ENCODE peak calls at places on chromosomes 16 and 17, in six cellular contexts. P, N, J, A, V and M are unnamed samples. For H3K4me1, the result is how much of the 10 kb centered on the place peaks cover.

GRCh38 chr16:13923703-13924298 is 3.8 kb downstream of the ERCC4 start:
- DNase-seq in P (no peak), N (peak), J (no peak), A (no peak), V (no peak), M (peak)

GRCh38 chr17:64984776-64985521 is 65.7 kb upstream of the LRRC37A3 start:
- DNase-seq in P (peak), N (peak), J (peak), A (no peak), V (no peak), M (no peak)

GRCh38 chr16:72111653-72112451 is 18.2 kb downstream of the DHX38 start:
- DNase-seq in P (no peak), N (no peak), J (no peak), A (no peak), V (no peak), M (no peak)

GRCh38 chr17:76840443-76840767 is 27.8 kb upstream of the MGAT5B start:
- DNase-seq in P (no peak), N (no peak), J (no peak), A (no peak), V (no peak), M (no peak)

GRCh38 chr16:71311553-71312158 is 22.5 kb upstream of the CMTR2 start:
- DNase-seq in P (no peak), N (peak), J (no peak), A (no peak), V (no peak), M (peak)

GRCh38 chr17:15999974-16000827 is 577 bp downstream of the TTC19 start:
- DNase-seq in P (peak), N (peak), J (no peak), A (no peak), V (no peak), M (no peak)

GRCh38 chr16:23410176-23410575 is 42.8 kb downstream of the COG7 start:
- DNase-seq in P (no peak), N (no peak), J (no peak), A (no peak), V (no peak), M (no peak)

GRCh38 chr17:44219126-44219635 is 294 bp downstream of the UBTF start:
- DNase-seq in P (peak), N (peak), J (peak), A (peak), V (peak), M (peak)

GRCh38 chr17:8740486-8740885 is 4.2 kb downstream of the CCDC42 start:
- DNase-seq in P (no peak), N (no peak), J (peak), A (no peak), V (no peak), M (no peak)

GRCh38 chr17:72539981-72540897 is 419.4 kb downstream of the SOX9 start:
- DNase-seq in P (peak), N (peak), J (peak), A (peak), V (peak), M (peak)

GRCh38 chr16:75044800-75045361 is 46.1 kb downstream of the ZNRF1 start:
- DNase-seq in P (peak), N (peak), J (no peak), A (peak), V (no peak), M (no peak)

GRCh38 chr16:66647866-66648265 is 43.4 kb downstream of the CMTM3 start:
- DNase-seq in P (no peak), N (no peak), J (no peak), A (no peak), V (no peak), M (no peak)

GRCh38 chr16:1791943-1792812 is 1.3 kb downstream of the IGFALS start:
- DNase-seq in P (no peak), N (no peak), J (no peak), A (peak), V (no peak), M (no peak)

GRCh38 chr16:1790261-1790610 is 3.3 kb downstream of the IGFALS start:
- DNase-seq in P (no peak), N (no peak), J (no peak), A (no peak), V (no peak), M (no peak)

GRCh38 chr16:1791256-1791942 is 2.1 kb downstream of the IGFALS start:
- DNase-seq in P (peak), N (no peak), J (no peak), A (peak), V (no peak), M (no peak)

GRCh38 chr16:1789643-1790045 is 3.9 kb downstream of the IGFALS start:
- DNase-seq in P (no peak), N (no peak), J (no peak), A (no peak), V (no peak), M (no peak)

DNA sequence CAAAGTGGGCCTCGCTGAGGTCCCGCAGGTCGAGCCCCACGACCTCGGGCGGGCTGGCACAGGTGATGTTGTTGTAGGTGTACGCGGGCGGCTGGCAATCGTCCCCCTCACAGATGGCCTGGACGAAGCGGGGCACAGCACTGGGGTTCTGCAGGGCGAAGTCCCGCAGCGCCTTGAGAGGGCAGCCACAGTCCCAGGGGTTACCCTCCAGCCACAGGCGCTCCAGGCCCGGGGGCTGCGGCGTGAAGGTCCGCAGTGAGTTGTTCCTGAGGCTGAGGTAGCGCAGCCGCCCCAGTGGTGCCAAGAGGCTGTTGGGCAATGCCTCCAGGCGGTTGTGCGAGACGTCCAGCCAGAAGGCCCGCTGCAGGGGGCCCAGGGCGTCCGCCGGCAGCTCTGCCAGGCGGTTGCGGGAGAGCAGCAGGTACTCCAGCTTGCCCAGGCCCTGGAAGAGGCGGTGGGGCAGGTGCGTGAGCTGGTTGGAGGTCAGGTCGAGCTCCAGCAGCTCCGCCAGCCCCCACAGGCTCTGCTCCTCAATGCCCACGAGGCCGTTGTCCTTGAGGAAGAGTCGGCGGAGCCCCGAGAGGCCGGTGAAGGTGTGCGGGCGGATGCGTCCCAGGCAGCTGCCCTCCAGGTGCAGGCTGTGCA is 2.8 kb downstream of the IGFALS start:
- DNase-seq in P (peak), N (no peak), J (no peak), A (no peak), V (no peak), M (no peak)
- H3K4me1 ChIP-seq in P (under half), N (under half), J (under half), A (under half), V (under half), M (under half)

DNA sequence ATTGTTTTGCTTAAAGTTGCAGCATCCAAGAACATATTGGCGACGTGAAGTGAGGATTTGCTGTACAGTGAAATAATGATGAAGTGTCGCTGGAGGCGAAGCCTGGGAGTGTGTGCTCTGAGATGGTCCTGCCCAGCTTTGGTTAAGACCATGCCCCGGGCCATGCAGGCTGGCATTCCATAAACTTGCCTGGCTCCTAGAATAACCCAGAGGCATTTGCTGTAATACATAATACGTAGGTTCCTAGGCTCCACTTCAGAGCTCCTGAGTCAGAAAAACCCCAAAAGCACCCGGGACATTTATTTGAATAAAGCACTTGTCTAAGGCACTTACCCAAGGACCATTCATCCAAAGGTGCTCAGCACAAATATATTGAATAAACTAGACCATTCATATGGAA is 279.3 kb downstream of the ABCC12 start:
- DNase-seq in P (no peak), N (no peak), J (no peak), A (no peak), V (no peak), M (no peak)
- H3K4me3 ChIP-seq in P (no peak), N (no peak), J (no peak), A (no peak), V (no peak), M (no peak)

DNA sequence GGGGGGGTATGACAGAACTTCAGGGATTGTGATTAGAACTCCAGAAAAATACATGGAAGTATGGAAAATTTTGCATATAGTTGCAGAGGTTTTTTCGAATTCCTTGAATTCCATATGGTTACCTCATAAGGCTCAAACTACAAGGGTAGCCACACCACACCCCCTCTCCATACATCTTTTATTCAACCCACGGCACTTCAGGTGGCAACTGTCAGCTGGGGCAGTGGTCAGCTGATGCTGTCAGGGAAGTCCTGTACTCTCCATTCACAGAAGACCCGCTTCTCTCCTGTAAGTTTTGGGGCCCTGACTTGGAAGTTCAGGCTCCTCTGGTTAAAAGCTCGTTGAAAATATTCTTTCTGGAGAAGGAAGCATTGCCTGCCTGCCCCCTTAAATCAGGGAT is 57.5 kb upstream of the CLEC19A start:
- DNase-seq in P (no peak), N (no peak), J (no peak), A (no peak), V (no peak), M (no peak)
- H3K27ac ChIP-seq in P (no peak), N (no peak), J (no peak), A (no peak), V (peak), M (no peak)

DNA sequence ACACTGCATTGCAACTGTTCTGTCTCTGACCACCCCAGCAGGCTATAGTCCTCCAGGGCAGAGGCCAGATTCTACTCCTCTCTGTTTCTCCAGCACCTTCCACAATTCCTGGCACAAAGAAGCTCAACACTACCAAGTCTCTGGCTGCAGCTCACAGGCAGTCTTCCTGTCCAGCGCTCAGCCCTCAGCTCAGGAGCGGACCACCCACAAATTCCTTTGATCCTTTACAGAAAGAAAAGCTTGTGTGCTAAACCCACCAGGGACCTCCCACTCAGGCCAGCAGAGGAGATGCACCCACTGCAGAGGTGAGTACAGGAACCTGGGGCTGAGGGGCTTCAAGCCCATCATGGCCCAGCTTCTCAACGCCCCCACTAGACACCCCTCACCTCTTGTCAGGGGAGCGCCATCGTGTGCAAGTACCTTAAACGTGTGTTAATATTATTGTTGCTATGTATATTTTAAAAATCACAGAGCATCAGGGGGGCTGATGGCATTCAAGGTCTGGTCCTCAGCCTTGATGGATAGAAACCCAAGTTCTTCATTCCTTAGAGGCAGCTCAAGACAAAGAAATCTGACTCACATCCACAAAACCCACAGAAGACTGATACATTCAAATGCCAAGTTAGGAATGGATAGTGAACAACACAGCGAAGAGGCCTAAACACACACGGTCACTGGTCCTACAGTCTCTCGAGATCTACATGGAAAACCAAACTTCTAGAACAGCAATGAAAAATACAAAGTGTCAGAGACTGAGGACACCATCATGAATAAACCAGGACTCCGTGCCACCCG is 8.4 kb downstream of the HSDL1 start:
- DNase-seq in P (no peak), N (no peak), J (no peak), A (no peak), V (no peak), M (peak)
- H3K4me1 ChIP-seq in P (under half), N (under half), J (under half), A (under half), V (under half), M (under half)

GRCh38 chr17:17724991-17725852 is 44.0 kb downstream of the RAI1 start:
- DNase-seq in P (no peak), N (no peak), J (no peak), A (no peak), V (no peak), M (no peak)
- H3K4me3 ChIP-seq in P (peak), N (no peak), J (no peak), A (peak), V (peak), M (peak)

GRCh38 chr16:57123969-57124674 is 31.7 kb downstream of the CPNE2 start:
- DNase-seq in P (no peak), N (no peak), J (no peak), A (no peak), V (no peak), M (no peak)
- H3K27ac ChIP-seq in P (no peak), N (no peak), J (no peak), A (peak), V (no peak), M (no peak)

GRCh38 chr16:17108596-17108995 is 362.2 kb downstream of the XYLT1 start:
- DNase-seq in P (no peak), N (no peak), J (no peak), A (no peak), V (no peak), M (no peak)

GRCh38 chr16:17105239-17105721 is 365.5 kb downstream of the XYLT1 start:
- DNase-seq in P (no peak), N (no peak), J (no peak), A (no peak), V (no peak), M (peak)

GRCh38 chr16:17106243-17106791 is 364.4 kb downstream of the XYLT1 start:
- DNase-seq in P (no peak), N (no peak), J (no peak), A (no peak), V (no peak), M (no peak)

GRCh38 chr16:17107450-17107849 is 363.3 kb downstream of the XYLT1 start:
- DNase-seq in P (no peak), N (no peak), J (no peak), A (no peak), V (no peak), M (no peak)

DNA sequence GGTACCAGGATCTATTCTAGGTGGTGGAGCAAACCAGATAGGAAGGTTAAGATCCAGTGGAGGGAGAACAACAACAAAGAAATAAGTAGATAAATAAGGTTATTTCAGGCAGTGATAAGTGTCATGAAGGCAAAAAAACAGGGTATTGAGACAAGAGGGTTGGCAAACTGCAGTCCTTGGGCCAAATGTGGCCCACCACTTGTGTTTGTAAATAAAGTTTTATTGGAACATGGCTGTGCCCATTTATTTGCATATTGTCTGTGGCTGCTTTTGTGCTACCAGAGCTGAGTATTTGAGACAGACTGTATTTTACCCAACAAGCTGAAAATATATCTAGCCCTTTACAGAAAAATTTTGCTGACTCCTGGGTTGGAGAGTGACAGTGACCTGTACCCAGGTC is 361.3 kb downstream of the XYLT1 start:
- DNase-seq in P (no peak), N (no peak), J (no peak), A (no peak), V (no peak), M (no peak)
- H3K4me1 ChIP-seq in P (under half), N (under half), J (under half), A (under half), V (under half), M (under half)

GRCh38 chr17:28118362-28118761 is 75.9 kb downstream of the NLK start:
- DNase-seq in P (no peak), N (no peak), J (no peak), A (no peak), V (no peak), M (no peak)

GRCh38 chr17:28119560-28119959 is 77.1 kb downstream of the NLK start:
- DNase-seq in P (no peak), N (no peak), J (no peak), A (no peak), V (no peak), M (no peak)

GRCh38 chr17:28117304-28117703 is 74.8 kb downstream of the NLK start:
- DNase-seq in P (no peak), N (no peak), J (no peak), A (no peak), V (no peak), M (no peak)

GRCh38 chr17:28120766-28121165 is 78.3 kb downstream of the NLK start:
- DNase-seq in P (no peak), N (no peak), J (no peak), A (no peak), V (no peak), M (no peak)

DNA sequence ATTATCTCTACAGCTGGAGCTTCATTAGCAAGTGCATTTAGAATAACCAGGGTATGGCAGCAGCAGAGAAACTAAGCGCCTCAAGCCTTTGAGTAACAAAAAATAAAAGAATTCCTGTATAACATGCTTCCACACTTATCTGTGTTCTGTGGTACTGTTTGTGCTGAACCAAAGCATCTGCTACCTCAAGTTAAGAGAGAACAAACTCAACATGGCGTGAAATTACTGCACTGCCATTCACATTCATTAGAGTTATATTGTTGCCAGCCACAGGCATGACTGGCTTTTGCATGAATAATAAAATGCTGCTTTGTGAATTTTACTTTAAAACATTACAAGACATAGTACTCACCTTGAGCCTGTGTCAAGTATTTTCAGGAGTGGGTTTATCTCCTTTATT is 76.6 kb downstream of the NLK start:
- DNase-seq in P (no peak), N (no peak), J (no peak), A (no peak), V (no peak), M (no peak)
- H3K4me3 ChIP-seq in P (no peak), N (no peak), J (no peak), A (no peak), V (no peak), M (no peak)